ENCODE peak calls at places on chromosomes 3 and 15, in ten cellular contexts. B is Panc1, R is glutamatergic neuron, W is left ventricle myocardium inferior, Q is B cell, E is stomach, C is gastrocnemius medialis, K is fibroblast of mammary gland, L is pancreas, T is GM06990. D is an unnamed sample.

GRCh38 chr3:132034097-132034485 is 723 bp downstream of the CPNE4 start:
- DNase-seq in W (no peak), R (no peak), T (no peak), E (no peak), B (no peak), C (no peak), L (no peak), K (no peak), Q (no peak), D (peak)

GRCh38 chr15:69568621-69569020 is 116.0 kb downstream of the RPLP1 start:
- DNase-seq in R (no peak), B (no peak), L (no peak), W (no peak), E (no peak), T (no peak), K (peak), Q (no peak), C (no peak), D (no peak)

GRCh38 chr3:46857485-46858341 is 5.5 kb downstream of the MYL3 start:
- DNase-seq in K (no peak), T (no peak), L (peak), W (peak), R (peak), E (no peak), Q (no peak), C (no peak), B (no peak), D (no peak)

GRCh38 chr3:185667574-185667973 is 81.5 kb downstream of the SENP2 start:
- DNase-seq in Q (no peak), C (no peak), E (no peak), R (no peak), T (no peak), W (no peak), L (no peak), B (no peak), K (no peak), D (no peak)

GRCh38 chr15:63188247-63188936 is 1.0 kb upstream of the RAB8B start:
- DNase-seq in K (no peak), E (no peak), L (no peak), B (no peak), R (no peak), Q (no peak), C (no peak), T (peak), W (no peak), D (no peak)

GRCh38 chr15:29589975-29590374 is 232.3 kb downstream of the TJP1 start:
- DNase-seq in B (no peak), W (no peak), T (no peak), R (no peak), C (no peak), E (no peak), K (no peak), Q (no peak), L (no peak), D (no peak)

GRCh38 chr3:89278305-89278704 is 170.9 kb downstream of the EPHA3 start:
- DNase-seq in T (no peak), Q (no peak), L (no peak), C (no peak), B (no peak), K (no peak), R (no peak), E (no peak), W (no peak), D (no peak)

GRCh38 chr3:139944256-139944910 is 9.4 kb downstream of the CLSTN2 start:
- DNase-seq in Q (no peak), L (no peak), W (no peak), C (no peak), T (no peak), K (no peak), E (no peak), B (no peak), R (no peak), D (no peak)

GRCh38 chr15:74265046-74265639 is 29.0 kb downstream of the CCDC33 start:
- DNase-seq in C (no peak), R (no peak), W (no peak), L (no peak), Q (no peak), K (peak), B (no peak), E (no peak), T (no peak), D (no peak)

GRCh38 chr15:35327789-35328188 is 218.2 kb downstream of the DPH6 start:
- DNase-seq in L (no peak), R (no peak), T (no peak), Q (no peak), C (no peak), B (no peak), W (no peak), E (no peak), K (no peak), D (no peak)

GRCh38 chr3:67421912-67422311 is 232.5 kb downstream of the SUCLG2 start:
- DNase-seq in T (no peak), E (no peak), B (no peak), W (no peak), C (no peak), K (no peak), Q (no peak), R (no peak), L (no peak), D (no peak)

GRCh38 chr3:36852071-36852470 is 87.7 kb upstream of the DCLK3 start:
- DNase-seq in K (no peak), R (no peak), T (no peak), W (no peak), Q (no peak), B (no peak), C (no peak), L (no peak), E (no peak), D (no peak)

GRCh38 chr15:80607288-80607980 is 87.7 kb upstream of the ABHD17C start:
- DNase-seq in E (no peak), B (no peak), C (no peak), L (no peak), R (no peak), W (no peak), K (no peak), T (no peak), Q (no peak), D (no peak)

GRCh38 chr3:69250014-69250413 is 127.6 kb upstream of the LMOD3 start:
- DNase-seq in T (no peak), B (no peak), W (no peak), C (no peak), L (no peak), K (peak), Q (no peak), R (no peak), E (peak), D (no peak)

GRCh38 chr3:170163956-170164645 is 17.4 kb downstream of the PHC3 start:
- DNase-seq in B (no peak), E (no peak), Q (no peak), K (no peak), T (no peak), W (no peak), L (no peak), C (no peak), R (no peak), D (no peak)

GRCh38 chr3:58068126-58068809 is 60.0 kb downstream of the FLNB start:
- DNase-seq in B (no peak), C (no peak), T (no peak), Q (no peak), K (no peak), E (peak), L (no peak), W (no peak), R (no peak), D (no peak)

GRCh38 chr3:47273564-47273963 is 9.0 kb downstream of the KIF9 start:
- DNase-seq in R (no peak), Q (no peak), K (no peak), L (no peak), W (no peak), T (no peak), C (no peak), E (no peak), B (no peak), D (no peak)

GRCh38 chr3:94775746-94776145 is 712.9 kb downstream of the NSUN3 start:
- DNase-seq in W (no peak), C (no peak), B (no peak), R (no peak), E (no peak), T (no peak), K (no peak), Q (no peak), L (no peak), D (no peak)

GRCh38 chr3:79767953-79768282 is at the start of gene ROBO1:
- DNase-seq in Q (no peak), T (no peak), L (no peak), R (peak), E (no peak), C (no peak), W (no peak), K (no peak), B (no peak), D (no peak)

GRCh38 chr3:61381745-61382392 is 130.6 kb upstream of the FHIT start:
- DNase-seq in W (no peak), T (no peak), Q (peak), K (peak), B (no peak), L (no peak), E (no peak), R (no peak), C (no peak), D (peak)

GRCh38 chr3:55305714-55306485 is 181.2 kb downstream of the WNT5A start:
- DNase-seq in T (no peak), L (no peak), C (no peak), R (no peak), K (peak), B (no peak), E (no peak), Q (no peak), W (no peak), D (no peak)

GRCh38 chr3:38574411-38575278 is 74.8 kb downstream of the SCN5A start:
- DNase-seq in Q (no peak), B (no peak), R (no peak), E (peak), T (no peak), L (no peak), C (no peak), W (no peak), K (peak), D (no peak)

GRCh38 chr3:165521131-165521871 is 315.9 kb downstream of the BCHE start:
- DNase-seq in T (no peak), L (no peak), B (no peak), C (no peak), K (no peak), Q (no peak), R (no peak), E (no peak), W (no peak), D (no peak)

GRCh38 chr3:73068419-73068818 is 7.0 kb downstream of the EBLN2 start:
- DNase-seq in K (no peak), Q (no peak), B (no peak), L (no peak), T (no peak), E (no peak), R (no peak), C (no peak), W (no peak), D (no peak)

GRCh38 chr15:71746719-71747118 is 63.6 kb upstream of the NR2E3 start:
- DNase-seq in E (no peak), R (no peak), Q (no peak), B (no peak), L (no peak), K (no peak), W (no peak), C (no peak), T (no peak), D (no peak)

GRCh38 chr3:156181509-156181908 is 61.1 kb downstream of the KCNAB1 start:
- DNase-seq in K (peak), T (no peak), Q (no peak), L (no peak), C (no peak), R (no peak), E (no peak), W (no peak), B (no peak), D (no peak)

GRCh38 chr15:25180606-25181289 is 226.0 kb downstream of the SNRPN start:
- DNase-seq in K (no peak), R (peak), E (peak), B (no peak), L (no peak), T (no peak), Q (peak), W (peak), C (no peak), D (no peak)

GRCh38 chr3:196193037-196193737 is 18.0 kb downstream of the ZDHHC19 start:
- DNase-seq in E (no peak), R (no peak), B (no peak), K (no peak), C (no peak), W (no peak), T (peak), L (no peak), Q (no peak), D (no peak)

GRCh38 chr3:191637611-191638010 is 176.6 kb downstream of the PYDC2 start:
- DNase-seq in E (no peak), W (no peak), L (no peak), Q (no peak), K (no peak), T (no peak), B (no peak), R (no peak), C (no peak), D (no peak)

GRCh38 chr3:13115991-13116390 is 42.8 kb upstream of the IQSEC1 start:
- DNase-seq in T (no peak), K (no peak), B (no peak), L (peak), W (no peak), Q (no peak), E (no peak), R (no peak), C (no peak), D (no peak)

GRCh38 chr15:49506341-49506740 is 83.3 kb downstream of the FGF7 start:
- DNase-seq in Q (no peak), C (no peak), W (no peak), B (no peak), L (no peak), T (no peak), K (no peak), R (no peak), E (no peak), D (no peak)

GRCh38 chr3:62659660-62660059 is 215.6 kb downstream of the CADPS start:
- DNase-seq in W (no peak), B (no peak), E (no peak), R (no peak), Q (no peak), C (no peak), L (no peak), T (no peak), K (no peak), D (no peak)
- TF ChIP-seq CTCF in W (no peak), B (no peak), E (no peak), R (no peak), Q (no peak), C (no peak), L (no peak), T (peak), K (peak), D (no peak)

GRCh38 chr3:49410844-49411549 is 779 bp downstream of the RHOA start:
- DNase-seq in E (no peak), B (no peak), T (no peak), R (no peak), W (no peak), K (no peak), C (no peak), L (no peak), Q (no peak), D (no peak)

GRCh38 chr3:49412632-49413337 is 562 bp downstream of the TCTA start:
- DNase-seq in L (no peak), C (no peak), K (no peak), R (no peak), B (no peak), T (no peak), Q (no peak), W (no peak), E (no peak), D (no peak)

GRCh38 chr3:49410102-49410843 is 1.5 kb downstream of the RHOA start:
- DNase-seq in Q (no peak), B (no peak), C (no peak), L (no peak), K (no peak), E (no peak), R (no peak), W (no peak), T (no peak), D (no peak)

GRCh38 chr3:49411968-49412631 is at the start of the genes RHOA and TCTA:
- DNase-seq in K (peak), E (peak), T (peak), R (peak), C (peak), Q (peak), B (peak), W (peak), L (peak), D (peak)

GRCh38 chr3:49411550-49411967 is 217 bp downstream of the RHOA start:
- DNase-seq in C (peak), Q (peak), R (peak), B (no peak), T (no peak), E (peak), W (peak), L (peak), K (no peak), D (peak)
- TF ChIP-seq CTCF in C (no peak), Q (no peak), R (no peak), B (no peak), T (no peak), E (no peak), W (peak), L (no peak), K (no peak), D (no peak)

GRCh38 chr3:9249273-9250192 is at the start of gene SRGAP3:
- DNase-seq in C (peak), Q (peak), R (peak), T (peak), K (peak), L (peak), W (peak), B (no peak), E (peak), D (peak)
- TF ChIP-seq CTCF in C (peak), Q (no peak), R (peak), T (peak), K (peak), L (no peak), W (peak), B (no peak), E (peak), D (peak)

GRCh38 chr15:79066391-79067090 is 24.0 kb downstream of the RASGRF1 start:
- DNase-seq in C (no peak), K (no peak), R (no peak), E (no peak), T (no peak), W (no peak), Q (no peak), L (no peak), B (no peak), D (no peak)
- TF ChIP-seq CTCF in C (no peak), K (no peak), R (no peak), E (no peak), T (no peak), W (no peak), Q (no peak), L (no peak), B (no peak), D (no peak)